ENCODE peak calls at places on chromosomes 13 and 19, in four cellular contexts. R, G, O and H are unnamed samples.

GRCh38 chr13:99640260-99640659 is 139.0 kb downstream of the TM9SF2 start:
- DNase-seq in O (no peak), G (no peak), R (no peak), H (no peak)

GRCh38 chr19:10499550-10500246 is 3.5 kb downstream of the KEAP1 start:
- DNase-seq in O (no peak), R (no peak), G (no peak), H (no peak)

GRCh38 chr19:3692141-3693029 is 7.9 kb downstream of the PIP5K1C start:
- DNase-seq in G (peak; percentile 82), O (no peak), R (no peak), H (no peak)

GRCh38 chr19:16419671-16420394 is 51.9 kb downstream of the EPS15L1 start:
- DNase-seq in R (no peak), O (no peak), G (no peak), H (no peak)

GRCh38 chr13:84358601-84359000 is 476.3 kb upstream of the SLITRK1 start:
- DNase-seq in O (no peak), G (no peak), R (no peak), H (no peak)

GRCh38 chr19:21607453-21607852 is 102.1 kb downstream of the ZNF429 start:
- DNase-seq in R (no peak), O (no peak), G (no peak), H (no peak)

GRCh38 chr13:97257800-97258799 is 36.0 kb downstream of the MBNL2 start:
- DNase-seq in G (no peak), R (peak; percentile 81), O (no peak), H (peak; percentile 87)

GRCh38 chr13:55199132-55199531 is 1941.6 kb upstream of the PRR20A start:
- DNase-seq in G (no peak), R (no peak), O (no peak), H (peak; percentile 0)

GRCh38 chr19:4974855-4975469 is 6.0 kb downstream of the KDM4B start:
- DNase-seq in R (no peak), G (no peak), O (no peak), H (no peak)

GRCh38 chr13:61812286-61812685 is 396.6 kb upstream of the PCDH20 start:
- DNase-seq in G (no peak), O (no peak), R (no peak), H (no peak)

GRCh38 chr13:40466271-40466670 is 200.2 kb downstream of the FOXO1 start:
- DNase-seq in O (no peak), G (no peak), R (no peak), H (no peak)

GRCh38 chr19:49560358-49560900 is 19.9 kb downstream of the NOSIP start:
- DNase-seq in O (no peak), R (peak; percentile 47), G (no peak), H (no peak)

GRCh38 chr19:1942934-1943555 is 2.1 kb downstream of the CSNK1G2 start:
- DNase-seq in R (peak; percentile 22), G (no peak), O (no peak), H (no peak)

GRCh38 chr13:40440990-40441820 is 225.2 kb downstream of the FOXO1 start:
- DNase-seq in G (peak; percentile 60), R (no peak), O (no peak), H (no peak)

GRCh38 chr13:33057019-33057785 is 41.0 kb downstream of the KL start:
- DNase-seq in R (peak; percentile 5), G (peak; percentile 47), O (no peak), H (peak; percentile 29)

GRCh38 chr19:35030257-35031071 is at the start of gene SCN1B:
- DNase-seq in O (no peak), R (peak; percentile 85), G (peak; percentile 91), H (peak; percentile 31)

GRCh38 chr13:25872871-25873607 is 178.8 kb downstream of the SHISA2 start:
- DNase-seq in O (no peak), G (no peak), R (peak; percentile 5), H (no peak)

GRCh38 chr19:13037161-13037560 is 41.9 kb downstream of the NFIX start:
- DNase-seq in O (no peak), G (no peak), R (no peak), H (no peak)

GRCh38 chr19:15331419-15332310 is 674 bp downstream of the BRD4 start:
- DNase-seq in O (no peak), G (peak; percentile 88), R (peak; percentile 74), H (no peak)

GRCh38 chr19:45514376-45515051 is 7.2 kb downstream of the VASP start:
- DNase-seq in O (no peak), R (no peak), G (no peak), H (peak; percentile 95)

GRCh38 chr13:103291693-103292572 is 225.7 kb upstream of the SLC10A2 start:
- DNase-seq in O (no peak), G (no peak), R (no peak), H (no peak)

GRCh38 chr13:25717798-25718197 is 334.0 kb downstream of the SHISA2 start:
- DNase-seq in O (no peak), R (no peak), G (no peak), H (no peak)

GRCh38 chr13:61128850-61129645 is 286.6 kb downstream of the PCDH20 start:
- DNase-seq in G (no peak), R (no peak), O (no peak), H (no peak)

GRCh38 chr19:53463263-53463662 is 4.3 kb upstream of the ZNF813 start:
- DNase-seq in O (peak; percentile 80), R (peak; percentile 19), G (peak; percentile 79), H (no peak)

GRCh38 chr13:91426913-91427312 is 28.5 kb downstream of the GPC5 start:
- DNase-seq in G (no peak), O (no peak), R (peak; percentile 49), H (no peak)

GRCh38 chr19:7679017-7679720 is 1.5 kb upstream of the TRAPPC5 start:
- DNase-seq in G (peak; percentile 57), R (peak; percentile 40), O (no peak), H (peak; percentile 36)
- TF ChIP-seq CTCF in G (no peak), R (peak; percentile 16), O (peak; percentile 4), H (peak; percentile 56)

DNA sequence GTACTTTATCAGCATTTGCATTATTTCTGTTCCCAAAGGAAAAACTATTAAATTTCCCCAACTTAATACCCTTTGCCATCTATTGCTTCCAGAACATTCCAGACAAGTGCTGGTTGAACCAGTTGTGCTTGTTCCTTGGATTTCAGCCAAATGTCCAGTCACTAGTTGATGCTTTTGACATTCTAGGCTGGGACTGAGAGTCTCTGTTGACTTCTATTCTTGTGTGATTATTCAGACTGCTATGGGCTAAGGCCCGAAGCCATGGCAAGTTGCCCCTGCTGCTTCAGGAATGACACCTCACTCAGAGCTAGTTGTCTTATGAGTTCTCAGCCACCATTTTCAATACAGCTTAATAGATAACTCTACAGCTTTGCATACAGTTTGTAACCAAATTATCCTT is 458.1 kb upstream of the ARGLU1 start:
- DNase-seq in O (no peak), R (no peak), G (no peak), H (no peak)
- TF ChIP-seq CHD2 in O (no peak), R (no peak), G (no peak), H (no peak)

GRCh38 chr13:22499919-22500318 is 680.9 kb upstream of the SGCG start:
- DNase-seq in R (no peak), G (no peak), O (no peak), H (no peak)
- TF ChIP-seq CTCF in R (no peak), G (no peak), O (no peak), H (no peak)

GRCh38 chr19:7482584-7483439 is 6.0 kb downstream of the PEX11G start:
- DNase-seq in O (peak; percentile 66), G (peak; percentile 91), R (peak; percentile 74), H (no peak)
- TF ChIP-seq CHD2 in O (no peak), G (peak; percentile 28), R (no peak), H (no peak)

GRCh38 chr13:82655518-82655855 is 1226.8 kb downstream of the SLITRK1 start:
- DNase-seq in G (no peak), O (no peak), R (no peak), H (no peak)
- TF ChIP-seq CTCF in G (no peak), O (no peak), R (no peak), H (no peak)

GRCh38 chr13:49304356-49304755 is 56.6 kb downstream of the CDADC1 start:
- DNase-seq in O (no peak), R (no peak), G (no peak), H (no peak)

GRCh38 chr13:49302817-49303216 is 55.1 kb downstream of the CDADC1 start:
- DNase-seq in R (no peak), O (no peak), G (no peak), H (no peak)

GRCh38 chr13:49303533-49304252 is 56.0 kb downstream of the CDADC1 start:
- DNase-seq in O (no peak), G (no peak), R (no peak), H (peak; percentile 86)

GRCh38 chr13:49305824-49306425 is 58.2 kb downstream of the CDADC1 start:
- DNase-seq in R (no peak), O (no peak), G (no peak), H (no peak)

GRCh38 chr13:49304763-49305695 is 57.3 kb downstream of the CDADC1 start:
- DNase-seq in R (no peak), O (no peak), G (no peak), H (no peak)
- TF ChIP-seq CHD2 in R (no peak), O (no peak), G (no peak), H (no peak)